ENCODE peak calls at places on chromosomes 2 and 18, in six cellular contexts. N, M, B, E, V and X are unnamed samples.

GRCh38 chr2:30679416-30680088 is 127.7 kb downstream of the CAPN13 start:
- DNase-seq in B (no peak), M (no peak), N (no peak), V (no peak), E (no peak), X (no peak)

GRCh38 chr18:361941-362913 is 94.4 kb upstream of the THOC1 start:
- DNase-seq in V (no peak), N (no peak), E (peak; percentile 50), B (no peak), M (no peak), X (no peak)

GRCh38 chr2:224268441-224268840 is 133.5 kb downstream of the FAM124B start:
- DNase-seq in E (no peak), V (no peak), B (no peak), N (no peak), M (no peak), X (no peak)

GRCh38 chr2:174779361-174779928 is 15.2 kb upstream of the CHRNA1 start:
- DNase-seq in M (no peak), N (no peak), E (no peak), B (no peak), V (no peak), X (no peak)

GRCh38 chr2:152573168-152573567 is 144.1 kb downstream of the PRPF40A start:
- DNase-seq in N (no peak), B (no peak), E (no peak), M (no peak), V (no peak), X (no peak)

GRCh38 chr2:240603081-240603835 is 16.7 kb downstream of the CAPN10 start:
- DNase-seq in E (peak; percentile 9), M (no peak), V (no peak), N (no peak), B (no peak), X (no peak)

GRCh38 chr2:193373139-193373538 is 1178.4 kb upstream of the TMEFF2 start:
- DNase-seq in E (no peak), N (no peak), B (no peak), M (no peak), V (no peak), X (no peak)

GRCh38 chr2:207473203-207473865 is 56.4 kb upstream of the CREB1 start:
- DNase-seq in E (peak; percentile 51), B (no peak), N (peak; percentile 27), V (peak; percentile 11), M (no peak), X (no peak)

GRCh38 chr2:171479154-171479814 is 43.0 kb upstream of the CYBRD1 start:
- DNase-seq in N (no peak), E (no peak), M (no peak), V (no peak), B (no peak), X (no peak)

GRCh38 chr18:26207937-26208336 is 18.3 kb upstream of the TAF4B start:
- DNase-seq in V (no peak), B (no peak), M (no peak), N (no peak), E (no peak), X (no peak)

GRCh38 chr2:64374686-64375085 is 79.3 kb upstream of the LGALSL start:
- DNase-seq in V (no peak), B (no peak), E (no peak), N (no peak), M (no peak), X (no peak)

GRCh38 chr2:147352294-147352693 is 492.5 kb upstream of the ACVR2A start:
- DNase-seq in M (no peak), V (no peak), N (no peak), E (no peak), B (no peak), X (no peak)

GRCh38 chr2:160367887-160368286 is 125.7 kb downstream of the RBMS1 start:
- DNase-seq in M (no peak), B (no peak), V (no peak), E (no peak), N (no peak), X (no peak)

GRCh38 chr2:178782236-178782635 is 25.0 kb downstream of the TTN start:
- DNase-seq in B (no peak), E (no peak), V (no peak), N (no peak), M (no peak), X (no peak)

GRCh38 chr2:159518321-159519005 is 97.9 kb downstream of the BAZ2B start:
- DNase-seq in M (no peak), N (no peak), E (no peak), V (no peak), B (no peak), X (no peak)

GRCh38 chr18:9808530-9809241 is 77.1 kb upstream of the TXNDC2 start:
- DNase-seq in B (no peak), M (no peak), E (no peak), V (no peak), N (peak; percentile 33), X (no peak)

GRCh38 chr2:162243305-162243693 is at the start of gene FAP:
- DNase-seq in V (no peak), E (peak; percentile 65), B (no peak), M (no peak), N (no peak), X (no peak)

GRCh38 chr2:128313076-128313836 is 5.4 kb downstream of the HS6ST1 start:
- DNase-seq in V (no peak), B (no peak), M (no peak), E (no peak), N (no peak), X (no peak)

DNA sequence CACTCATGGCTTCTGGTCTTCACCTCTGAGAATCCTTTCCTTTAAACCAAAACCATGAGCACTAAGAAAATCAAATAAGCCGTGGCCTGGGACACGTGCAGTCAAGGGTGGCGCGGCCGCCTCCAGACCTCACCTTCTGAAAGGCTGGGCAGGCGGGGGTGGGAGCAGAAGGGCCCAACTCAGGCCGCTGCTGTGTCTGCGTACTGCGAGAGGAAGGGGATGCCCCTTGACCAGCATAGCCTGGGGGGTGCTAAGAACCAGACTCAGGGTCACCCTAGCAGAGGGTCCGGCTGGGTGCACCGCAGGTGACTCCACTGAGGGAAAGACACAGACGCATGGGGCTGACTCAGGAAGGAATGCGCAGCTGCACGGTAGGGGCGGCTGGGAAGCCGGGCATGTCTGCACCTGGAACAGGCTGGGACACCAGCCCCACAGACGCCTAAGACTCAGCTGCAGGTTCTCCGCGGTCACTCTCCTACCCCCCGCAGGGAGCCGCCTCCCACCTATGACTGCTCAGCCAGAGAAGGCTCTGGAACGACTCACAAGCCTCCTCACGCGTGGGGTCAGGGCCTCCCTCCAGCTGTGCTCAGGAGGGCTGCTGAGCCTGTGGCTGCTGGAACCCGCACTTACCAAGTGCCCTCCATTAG is 432.4 kb upstream of the MYT1L start:
- DNase-seq in M (peak; percentile 53), N (no peak), B (no peak), E (no peak), V (no peak), X (no peak)
- H3K27ac ChIP-seq in M (no peak overlapping the region), N (no peak overlapping the region), B (no peak overlapping the region), E (no peak overlapping the region), V (no peak overlapping the region), X (peak overlapping the region; percentile 36)

GRCh38 chr18:22186484-22186971 is 17.1 kb downstream of the GATA6 start:
- DNase-seq in N (no peak), B (no peak), E (no peak), M (no peak), V (no peak), X (no peak)

GRCh38 chr18:22191986-22192385 is 22.6 kb downstream of the GATA6 start:
- DNase-seq in V (no peak), E (no peak), M (no peak), N (no peak), B (no peak), X (no peak)

GRCh38 chr18:22188551-22189267 is 19.3 kb downstream of the GATA6 start:
- DNase-seq in N (no peak), V (no peak), E (peak; percentile 54), M (no peak), B (no peak), X (no peak)

GRCh38 chr18:22191346-22191710 is 21.9 kb downstream of the GATA6 start:
- DNase-seq in E (no peak), V (no peak), M (no peak), N (no peak), B (no peak), X (no peak)

DNA sequence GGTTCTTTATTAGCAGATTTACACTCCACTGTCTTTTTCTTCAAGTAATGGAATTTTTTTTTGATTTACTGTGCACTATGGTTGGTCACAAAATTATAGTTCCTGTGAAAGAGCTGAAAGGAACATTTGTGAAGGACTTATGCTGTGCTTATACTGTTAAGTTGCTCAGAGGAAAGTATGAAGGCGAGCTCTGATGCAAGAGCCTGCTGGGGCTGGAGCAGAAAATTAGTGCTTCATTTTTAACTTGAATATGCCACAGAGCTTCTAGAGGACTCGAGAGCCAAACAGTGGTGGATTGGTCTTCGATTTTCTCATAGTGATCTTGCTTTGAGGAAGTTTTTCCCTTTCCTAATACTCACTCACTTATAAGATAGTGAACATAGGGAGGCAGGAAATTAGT is 20.0 kb downstream of the GATA6 start:
- DNase-seq in M (no peak), N (no peak), E (no peak), B (no peak), V (no peak), X (no peak)
- H3K27ac ChIP-seq in M (peak overlapping the region; percentile 24), N (no peak overlapping the region), E (peak overlapping the region; percentile 87), B (no peak overlapping the region), V (no peak overlapping the region), X (no peak overlapping the region)

GRCh38 chr2:215437614-215438013 is 1.7 kb upstream of the FN1 start:
- DNase-seq in V (no peak), M (no peak), B (no peak), E (no peak), N (no peak), X (no peak)

GRCh38 chr2:215436705-215437570 is 1.1 kb upstream of the FN1 start:
- DNase-seq in B (no peak), V (no peak), E (no peak), M (peak; percentile 73), N (no peak), X (no peak)

GRCh38 chr2:215434447-215435260 is 1.2 kb downstream of the FN1 start:
- DNase-seq in B (no peak), E (no peak), M (no peak), N (no peak), V (no peak), X (no peak)

GRCh38 chr2:215435809-215436704 is at the start of gene FN1:
- DNase-seq in V (no peak), N (peak; percentile 49), M (peak; percentile 92), B (peak; percentile 32), E (peak; percentile 96), X (no peak)

GRCh38 chr2:215435261-215435808 is 533 bp downstream of the FN1 start:
- DNase-seq in E (peak; percentile 55), V (no peak), B (no peak), N (no peak), M (peak; percentile 78), X (no peak)
- H3K27ac ChIP-seq in E (peak overlapping the region; percentile 98), V (peak overlapping the region; percentile 67), B (no peak overlapping the region), N (peak overlapping the region; percentile 16), M (peak overlapping the region; percentile 53), X (peak overlapping the region; percentile 88)

DNA sequence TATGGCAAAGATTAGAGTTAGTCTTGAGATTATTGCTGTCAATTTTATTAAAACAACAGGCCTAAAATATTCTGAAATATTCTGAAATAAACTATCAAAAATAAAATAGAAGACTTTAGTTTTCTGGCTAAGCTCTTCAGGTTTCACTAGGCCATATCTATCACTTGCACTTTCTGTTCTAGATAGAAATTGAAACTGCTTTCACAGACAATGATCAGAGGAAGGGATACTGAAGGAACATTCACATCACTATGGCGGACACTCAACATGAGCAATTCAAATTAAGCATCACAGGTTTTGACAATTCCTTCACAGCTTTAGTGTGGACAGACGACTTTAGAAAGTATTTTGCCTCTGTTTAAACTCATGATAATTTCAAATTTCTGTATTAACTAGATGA is 586.4 kb upstream of the REG3G start:
- DNase-seq in N (no peak), E (no peak), M (no peak), B (no peak), V (no peak), X (no peak)
- H3K27ac ChIP-seq in N (no peak overlapping the region), E (no peak overlapping the region), M (no peak overlapping the region), B (no peak overlapping the region), V (no peak overlapping the region), X (no peak overlapping the region)

GRCh38 chr2:165002638-165003037 is 47.3 kb upstream of the SLC38A11 start:
- DNase-seq in M (no peak), E (no peak), N (no peak), B (no peak), V (no peak), X (no peak)
- H3K27ac ChIP-seq in M (no peak overlapping the region), E (no peak overlapping the region), N (no peak overlapping the region), B (no peak overlapping the region), V (no peak overlapping the region), X (no peak overlapping the region)